ENCODE peak calls at places on chromosomes 11 and 22, in seven cellular contexts. O, L, E, B, P, S and V are unnamed samples. For H3K4me1, the result is how much of the 10 kb centered on the place peaks cover.

GRCh38 chr22:36332623-36333331 is 55.0 kb downstream of the MYH9 start:
- DNase-seq in O (no peak), L (no peak), E (no peak), B (peak), P (peak), S (peak), V (peak)

GRCh38 chr11:132187814-132188213 is 817.4 kb downstream of the NTM start:
- DNase-seq in O (no peak), L (no peak), E (no peak), B (no peak), P (no peak), S (no peak), V (no peak)

GRCh38 chr11:38460901-38461300 is 1862.9 kb upstream of the RAG2 start:
- DNase-seq in O (no peak), L (no peak), E (no peak), B (no peak), P (peak), S (peak), V (peak)

GRCh38 chr22:21026783-21027692 is 5.3 kb downstream of the SLC7A4 start:
- DNase-seq in O (no peak), L (no peak), E (no peak), B (no peak), P (no peak), S (no peak), V (peak)

GRCh38 chr11:14974723-14975587 is 2.8 kb upstream of the CALCA start:
- DNase-seq in O (peak), L (peak), E (no peak), B (peak), P (no peak), S (peak), V (peak)

GRCh38 chr22:39898997-39899396 is 1.9 kb upstream of the GRAP2 start:
- DNase-seq in O (no peak), L (no peak), E (peak), B (no peak), P (no peak), S (no peak), V (no peak)

GRCh38 chr22:27105142-27106025 is 448.0 kb downstream of the MIAT start:
- DNase-seq in O (no peak), L (peak), E (no peak), B (peak), P (peak), S (peak), V (peak)

GRCh38 chr11:35047179-35047578 is 91.8 kb upstream of the CD44 start:
- DNase-seq in O (no peak), L (no peak), E (peak), B (no peak), P (no peak), S (no peak), V (no peak)

GRCh38 chr11:96154802-96155520 is 188.0 kb downstream of the MAML2 start:
- DNase-seq in O (no peak), L (no peak), E (no peak), B (no peak), P (no peak), S (no peak), V (peak)

GRCh38 chr11:72842126-72842525 is 27.9 kb downstream of the ATG16L2 start:
- DNase-seq in O (no peak), L (no peak), E (no peak), B (no peak), P (no peak), S (no peak), V (no peak)

GRCh38 chr11:72838691-72839305 is 24.6 kb downstream of the ATG16L2 start:
- DNase-seq in O (no peak), L (no peak), E (no peak), B (no peak), P (no peak), S (no peak), V (no peak)

GRCh38 chr11:72841397-72841796 is 27.2 kb downstream of the ATG16L2 start:
- DNase-seq in O (no peak), L (no peak), E (no peak), B (no peak), P (no peak), S (no peak), V (no peak)

GRCh38 chr11:72842644-72843330 is 28.6 kb downstream of the ATG16L2 start:
- DNase-seq in O (no peak), L (no peak), E (no peak), B (no peak), P (no peak), S (no peak), V (no peak)

GRCh38 chr11:72840780-72841179 is 26.6 kb downstream of the ATG16L2 start:
- DNase-seq in O (no peak), L (no peak), E (no peak), B (no peak), P (no peak), S (no peak), V (no peak)
- H3K4me1 ChIP-seq in O (under half), L (under half), E (under half), B (under half), P (under half), S (under half), V (under half)

GRCh38 chr11:123163621-123164020 is 31.4 kb downstream of the CLMP start:
- DNase-seq in O (no peak), L (no peak), E (no peak), B (no peak), P (no peak), S (no peak), V (no peak)
- TF ChIP-seq CTCF in O (no peak), L (no peak), E (no peak), B (no peak), P (no peak), S (no peak), V (no peak)

DNA sequence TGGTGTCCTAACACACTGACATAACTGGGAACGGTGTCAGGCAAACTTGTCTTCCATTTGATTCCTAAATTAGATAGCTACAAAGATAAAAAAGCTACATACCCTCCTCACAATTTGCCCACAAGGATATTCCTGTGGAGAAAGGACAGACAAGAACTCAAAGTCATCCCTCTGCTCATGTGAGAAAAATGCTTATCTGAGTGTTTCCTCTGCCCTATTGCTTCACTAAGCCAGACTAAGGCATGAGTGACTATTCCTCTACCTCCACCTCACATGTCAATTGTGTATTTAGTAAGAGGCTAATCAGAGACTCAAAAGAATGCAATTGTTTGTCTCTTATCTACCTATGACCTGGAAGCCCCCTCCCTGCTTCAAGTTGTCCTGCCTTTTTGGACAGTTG is 247.7 kb downstream of the DDX10 start:
- DNase-seq in O (no peak), L (no peak), E (no peak), B (no peak), P (no peak), S (no peak), V (no peak)
- H3K4me1 ChIP-seq in O (under half), L (under half), E (under half), B (under half), P (under half), S (under half), V (under half)

GRCh38 chr11:9495780-9496514 is 35.1 kb downstream of the ZNF143 start:
- DNase-seq in O (no peak), L (no peak), E (no peak), B (no peak), P (no peak), S (no peak), V (no peak)
- TF ChIP-seq CTCF in O (no peak), L (no peak), E (no peak), B (no peak), P (no peak), S (no peak), V (no peak)

DNA sequence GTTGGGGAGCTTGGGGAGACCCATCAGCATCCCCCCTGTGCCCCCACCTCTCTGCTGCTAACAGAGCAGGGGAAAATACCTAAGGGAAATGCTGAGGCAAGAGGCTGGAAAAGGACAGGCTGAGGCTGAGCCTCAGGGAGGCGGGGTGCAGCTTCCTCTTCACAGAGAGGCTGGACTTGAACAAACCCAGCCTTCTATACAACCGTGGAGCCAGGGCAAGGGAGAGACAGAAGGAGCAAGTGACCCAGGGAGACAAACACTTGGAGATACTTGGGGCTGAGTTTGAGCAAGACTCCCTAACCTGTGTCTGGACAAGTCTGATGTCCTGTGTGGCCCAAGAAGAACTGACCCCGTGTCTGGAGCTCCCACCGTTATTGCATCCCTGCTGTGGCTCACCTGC is at the start of gene SLCO2B1:
- DNase-seq in O (no peak), L (no peak), E (no peak), B (peak), P (peak), S (no peak), V (no peak)
- H3K4me1 ChIP-seq in O (under half), L (under half), E (half or more), B (under half), P (under half), S (under half), V (under half)